ENCODE peak calls at places on chromosomes 13 and 19, in nine cellular contexts. G is bronchial epithelial cell; K is mucosa of descending colon; C is stimulated activated naive CD8-positive, alpha-beta T cell treated with anti-CD3 and anti-CD28 coated beads, Interleukin-15, Interleukin-2, amounts not matched to agents 100 U/mL and 50 U/mL, for 24 hours; J is GOT3; E is left lobe of liver; V is T-helper 2 cell; P is activated CD8-positive, alpha-beta memory T cell treated with anti-CD3 and anti-CD28 coated beads for 24 hours; S is RPMI8226. U is an unnamed sample.

GRCh38 chr19:27858981-27859581 is 1353.9 kb downstream of the UQCRFS1 start:
- DNase-seq in G (no peak), K (no peak), C (no peak), J (no peak), E (no peak), V (no peak), P (no peak), S (no peak), U (no peak)

GRCh38 chr19:12484371-12485322 is at the start of gene ZNF709:
- DNase-seq in G (peak), K (peak), C (peak), J (peak), E (peak), V (peak), P (peak), S (peak), U (peak)

GRCh38 chr13:45086484-45086883 is 33.8 kb upstream of the GTF2F2 start:
- DNase-seq in G (no peak), K (no peak), C (no peak), J (no peak), E (no peak), V (no peak), P (no peak), S (no peak), U (no peak)

GRCh38 chr13:99218969-99219368 is 18.3 kb downstream of the UBAC2 start:
- DNase-seq in G (no peak), K (no peak), C (peak), J (no peak), E (no peak), V (peak), P (peak), S (no peak), U (no peak)

GRCh38 chr13:64446372-64446771 is 2783.8 kb downstream of the PCDH9 start:
- DNase-seq in G (no peak), K (no peak), C (no peak), J (no peak), E (no peak), V (no peak), P (no peak), S (no peak), U (peak)

GRCh38 chr19:17706750-17707181 is 12.5 kb upstream of the MAP1S start:
- DNase-seq in G (peak), K (no peak), C (no peak), J (no peak), E (no peak), V (no peak), P (no peak), S (no peak), U (no peak)

GRCh38 chr13:44142540-44142867 is 231.1 kb upstream of the SERP2 start:
- DNase-seq in G (no peak), K (no peak), C (no peak), J (no peak), E (no peak), V (no peak), P (no peak), S (no peak), U (no peak)

GRCh38 chr13:34159946-34160345 is 342.0 kb downstream of the RFC3 start:
- DNase-seq in G (no peak), K (no peak), C (no peak), J (no peak), E (no peak), V (no peak), P (no peak), S (no peak), U (no peak)

GRCh38 chr19:20182232-20182785 is 15.3 kb downstream of the ZNF486 start:
- DNase-seq in G (no peak), K (no peak), C (no peak), J (no peak), E (no peak), V (no peak), P (no peak), S (no peak), U (no peak)

GRCh38 chr13:76161143-76161542 is 525.0 kb downstream of the LMO7 start:
- DNase-seq in G (no peak), K (no peak), C (no peak), J (no peak), E (no peak), V (no peak), P (no peak), S (no peak), U (no peak)

GRCh38 chr13:47903836-47904235 is 97.2 kb downstream of the SUCLA2 start:
- DNase-seq in G (peak), K (no peak), C (no peak), J (no peak), E (no peak), V (no peak), P (no peak), S (peak), U (peak)

GRCh38 chr13:109545964-109546363 is 240.4 kb downstream of the IRS2 start:
- DNase-seq in G (no peak), K (no peak), C (no peak), J (no peak), E (no peak), V (no peak), P (no peak), S (no peak), U (no peak)

GRCh38 chr19:29812080-29812880 is 489 bp downstream of the CCNE1 start:
- DNase-seq in G (no peak), K (peak), C (peak), J (no peak), E (peak), V (no peak), P (peak), S (peak), U (no peak)

GRCh38 chr13:94641432-94641941 is 39.8 kb downstream of the GPR180 start:
- DNase-seq in G (peak), K (no peak), C (no peak), J (no peak), E (no peak), V (no peak), P (no peak), S (no peak), U (peak)

GRCh38 chr13:41061914-41062837 is 867 bp downstream of the WBP4 start:
- DNase-seq in G (peak), K (no peak), C (no peak), J (no peak), E (no peak), V (no peak), P (no peak), S (no peak), U (no peak)

GRCh38 chr13:48004201-48004600 is 3.1 kb upstream of the SUCLA2 start:
- DNase-seq in G (no peak), K (no peak), C (no peak), J (no peak), E (no peak), V (no peak), P (no peak), S (no peak), U (no peak)

GRCh38 chr13:62767473-62767872 is 1351.8 kb upstream of the PCDH20 start:
- DNase-seq in G (no peak), K (no peak), C (no peak), J (no peak), E (no peak), V (no peak), P (no peak), S (no peak), U (no peak)

GRCh38 chr19:1251503-1252220 is 3.3 kb downstream of the MIDN start:
- DNase-seq in G (peak), K (peak), C (peak), J (no peak), E (peak), V (no peak), P (peak), S (no peak), U (no peak)

GRCh38 chr19:33333615-33334014 is 31.3 kb upstream of the CEBPA start:
- DNase-seq in G (peak), K (no peak), C (no peak), J (no peak), E (no peak), V (no peak), P (no peak), S (no peak), U (peak)

GRCh38 chr13:91184244-91184926 is 163.1 kb upstream of the MIR17HG start:
- DNase-seq in G (no peak), K (no peak), C (no peak), J (no peak), E (no peak), V (no peak), P (no peak), S (no peak), U (no peak)

GRCh38 chr13:59687028-59687427 is 476.7 kb downstream of the DIAPH3 start:
- DNase-seq in G (no peak), K (no peak), C (no peak), J (no peak), E (no peak), V (no peak), P (no peak), S (no peak), U (no peak)

GRCh38 chr13:98766716-98767115 is 14.2 kb upstream of the SLC15A1 start:
- DNase-seq in G (no peak), K (no peak), C (no peak), J (no peak), E (no peak), V (no peak), P (no peak), S (no peak), U (no peak)

GRCh38 chr19:37074111-37074510 is 4.1 kb upstream of the ZNF420 start:
- DNase-seq in G (no peak), K (no peak), C (no peak), J (no peak), E (no peak), V (no peak), P (no peak), S (no peak), U (no peak)

GRCh38 chr19:3683405-3683865 is 16.8 kb downstream of the PIP5K1C start:
- DNase-seq in G (no peak), K (no peak), C (no peak), J (no peak), E (no peak), V (no peak), P (no peak), S (no peak), U (peak)

U was measured in MCF 10A.